ENCODE peak calls at places on chromosome 18, in six cellular contexts. Z is AG08395; Q is CD4-positive, alpha-beta memory T cell; W is AG04450; S is pulmonary artery endothelial cell; Y is MV-4-11. D is an unnamed sample.
A peak's percentile ranks its signal among the peaks of the same experiment; 100 is the strongest.

GRCh38 chr18:62200121-62200914 is 13.3 kb downstream of the RELCH start:
- DNase-seq in Z (no peak), Q (no peak), W (no peak), S (no peak), Y (no peak), D (no peak)

GRCh38 chr18:66271927-66272326 is 332.0 kb downstream of the CDH19 start:
- DNase-seq in Z (no peak), Q (no peak), W (no peak), S (no peak), Y (no peak), D (no peak)

GRCh38 chr18:48037481-48038271 is 107.2 kb upstream of the SMAD2 start:
- DNase-seq in Z (no peak), Q (no peak), W (no peak), S (no peak), Y (no peak), D (no peak)

GRCh38 chr18:4125246-4125938 is 329.7 kb downstream of the DLGAP1 start:
- DNase-seq in Z (peak; percentile 56), Q (no peak), W (no peak), S (no peak), Y (no peak), D (peak; percentile 50)

GRCh38 chr18:35376393-35376741 is 770 bp downstream of the ZNF396 start:
- DNase-seq in Z (no peak), Q (peak; percentile 6), W (no peak), S (no peak), Y (peak; percentile 70), D (no peak)

GRCh38 chr18:50875966-50876536 is 2.9 kb upstream of the ME2 start:
- DNase-seq in Z (no peak), Q (no peak), W (no peak), S (no peak), Y (no peak), D (no peak)

GRCh38 chr18:48946329-48946835 is 4.4 kb downstream of the SMAD7 start:
- DNase-seq in Z (peak; percentile 71), Q (no peak), W (no peak), S (no peak), Y (no peak), D (peak; percentile 77)

GRCh38 chr18:48142994-48143393 is 212.5 kb upstream of the SMAD2 start:
- DNase-seq in Z (no peak), Q (no peak), W (no peak), S (no peak), Y (no peak), D (no peak)

GRCh38 chr18:70261141-70261788 is 27.6 kb upstream of the SOCS6 start:
- DNase-seq in Z (no peak), Q (no peak), W (no peak), S (no peak), Y (no peak), D (no peak)

GRCh38 chr18:77140030-77140429 is 7.4 kb upstream of the MBP start:
- DNase-seq in Z (no peak), Q (no peak), W (no peak), S (no peak), Y (no peak), D (no peak)

GRCh38 chr18:44917184-44917864 is 236.6 kb downstream of the SETBP1 start:
- DNase-seq in Z (no peak), Q (no peak), W (no peak), S (no peak), Y (no peak), D (peak; percentile 20)

GRCh38 chr18:28175047-28175929 is 1.6 kb downstream of the CDH2 start:
- DNase-seq in Z (peak; percentile 38), Q (no peak), W (no peak), S (no peak), Y (no peak), D (peak; percentile 78)

GRCh38 chr18:8912348-8913057 is 190.0 kb upstream of the NDUFV2 start:
- DNase-seq in Z (no peak), Q (no peak), W (no peak), S (no peak), Y (no peak), D (no peak)